ENCODE peak calls at places on chromosomes 11 and 22, in nine cellular contexts. L, I, S, C, E, Y, F, U and R are unnamed samples.
A peak's percentile ranks its signal among the peaks of the same experiment; 100 is the strongest.

GRCh38 chr22:23774114-23774921 is 1.7 kb downstream of the MMP11 start:
- DNase-seq in L (no peak), I (no peak), S (no peak), C (no peak), E (no peak), Y (no peak), F (no peak), U (no peak), R (no peak)

GRCh38 chr22:28817919-28818859 is 17.8 kb upstream of the XBP1 start:
- DNase-seq in L (no peak), I (no peak), S (no peak), C (peak; percentile 67), E (no peak), Y (peak; percentile 59), F (no peak), U (no peak), R (no peak)

GRCh38 chr11:118223992-118224391 is 819 bp downstream of the JAML start:
- DNase-seq in L (no peak), I (no peak), S (no peak), C (no peak), E (no peak), Y (no peak), F (no peak), U (no peak), R (no peak)

GRCh38 chr11:134742228-134742612 is 330.2 kb upstream of the B3GAT1 start:
- DNase-seq in L (no peak), I (no peak), S (no peak), C (no peak), E (peak; percentile 63), Y (no peak), F (no peak), U (no peak), R (no peak)

GRCh38 chr11:114064216-114064615 is 4.7 kb downstream of the ZBTB16 start:
- DNase-seq in L (no peak), I (no peak), S (no peak), C (no peak), E (no peak), Y (peak; percentile 69), F (no peak), U (no peak), R (no peak)

GRCh38 chr22:36816635-36817428 is at the start of gene PVALB:
- DNase-seq in L (no peak), I (no peak), S (no peak), C (peak; percentile 40), E (peak; percentile 13), Y (no peak), F (no peak), U (peak; percentile 65), R (no peak)

GRCh38 chr11:119056397-119056999 is 507 bp downstream of the HYOU1 start:
- DNase-seq in L (no peak), I (peak; percentile 50), S (peak; percentile 48), C (peak; percentile 75), E (peak; percentile 3), Y (peak; percentile 50), F (no peak), U (peak; percentile 61), R (no peak)

GRCh38 chr11:74577624-74578396 is 14.6 kb upstream of the POLD3 start:
- DNase-seq in L (no peak), I (no peak), S (no peak), C (no peak), E (peak; percentile 18), Y (no peak), F (no peak), U (no peak), R (no peak)

GRCh38 chr11:2911088-2912037 is 17.9 kb downstream of the PHLDA2 start:
- DNase-seq in L (no peak), I (no peak), S (no peak), C (peak; percentile 71), E (no peak), Y (no peak), F (no peak), U (no peak), R (no peak)

GRCh38 chr11:33884035-33884434 is 7.8 kb downstream of the LMO2 start:
- DNase-seq in L (no peak), I (no peak), S (no peak), C (no peak), E (no peak), Y (no peak), F (no peak), U (no peak), R (no peak)

GRCh38 chr11:102793677-102794290 is 4.2 kb downstream of the MMP1 start:
- DNase-seq in L (no peak), I (no peak), S (no peak), C (peak; percentile 24), E (no peak), Y (no peak), F (no peak), U (no peak), R (no peak)

GRCh38 chr11:126607374-126607773 is 251.9 kb downstream of the ST3GAL4 start:
- DNase-seq in L (no peak), I (no peak), S (no peak), C (peak; percentile 52), E (peak; percentile 66), Y (peak; percentile 69), F (peak; percentile 31), U (peak; percentile 82), R (no peak)

DNA sequence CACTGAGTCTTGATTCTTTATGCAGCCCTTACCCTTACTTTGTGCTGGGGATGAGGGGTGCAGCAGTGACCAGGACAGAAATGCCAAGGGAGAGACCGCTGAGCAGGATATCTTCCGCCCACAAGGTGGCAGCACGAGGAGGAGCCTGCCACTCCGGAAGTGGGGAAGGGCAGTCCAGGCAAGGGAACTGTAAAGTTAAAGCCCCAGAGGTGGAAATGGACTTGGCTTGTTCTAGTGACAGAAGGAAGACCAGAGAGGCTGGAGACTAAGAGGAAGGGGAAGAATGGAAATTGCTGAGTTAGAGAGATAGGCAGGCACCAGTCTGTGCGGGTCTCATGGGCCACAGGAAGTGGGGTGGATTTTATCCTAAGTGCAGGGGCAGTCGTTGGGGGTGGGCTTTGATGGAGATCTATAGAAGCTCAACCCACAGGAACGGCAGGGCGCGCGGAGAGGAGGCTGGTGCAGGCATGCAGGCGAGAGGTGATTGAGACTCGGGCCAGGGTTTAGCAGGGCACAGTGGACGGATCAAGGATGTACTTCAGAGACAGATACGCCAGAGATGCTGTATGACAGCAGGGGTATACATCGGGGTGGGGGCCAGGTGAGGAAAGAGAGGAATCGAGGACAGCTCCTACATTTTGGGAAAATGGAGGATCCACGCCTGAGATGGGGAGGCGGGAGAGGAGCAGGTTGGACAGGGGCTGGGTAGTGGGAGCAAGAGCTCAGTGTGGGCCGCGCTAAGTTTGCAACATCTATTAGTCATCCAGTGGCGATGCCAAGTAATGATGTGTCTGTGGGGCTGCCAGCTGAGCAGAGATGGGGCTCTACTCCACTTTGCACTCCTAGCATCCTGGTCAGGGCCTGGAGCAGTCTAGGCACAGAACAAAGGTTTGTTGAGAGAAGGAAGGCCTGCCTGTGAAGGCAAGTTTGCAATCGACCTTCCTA is 3.3 kb upstream of the GRK2 start:
- DNase-seq in L (peak; percentile 40), I (peak; percentile 71), S (peak; percentile 64), C (peak; percentile 90), E (peak; percentile 76), Y (peak; percentile 83), F (peak; percentile 39), U (peak; percentile 83), R (peak; percentile 70)
- H3K4me3 ChIP-seq in L (peak overlapping the region; percentile 9), I (no peak overlapping the region), S (peak overlapping the region; percentile 53), C (no peak overlapping the region), E (no peak overlapping the region), Y (no peak overlapping the region), F (no peak overlapping the region), U (no peak overlapping the region), R (no peak overlapping the region)

GRCh38 chr22:42383851-42384417 is 48.3 kb downstream of the NFAM1 start:
- DNase-seq in L (no peak), I (no peak), S (no peak), C (no peak), E (no peak), Y (no peak), F (no peak), U (no peak), R (no peak)
- H3K36me3 ChIP-seq in L (no peaks in the 10 kb centered on the region), I (no peaks in the 10 kb centered on the region), S (no peaks in the 10 kb centered on the region), C (no peaks in the 10 kb centered on the region), E (no peaks in the 10 kb centered on the region), Y (no peaks in the 10 kb centered on the region), F (no peaks in the 10 kb centered on the region), U (no peaks in the 10 kb centered on the region), R (no peaks in the 10 kb centered on the region)

GRCh38 chr11:12091957-12092558 is 18.3 kb upstream of the MICAL2 start:
- DNase-seq in L (no peak), I (no peak), S (no peak), C (no peak), E (no peak), Y (no peak), F (no peak), U (peak; percentile 30), R (no peak)
- H3K4me1 ChIP-seq in L (peaks cover 37% of the 10 kb centered on the region), I (peaks cover 40% of the 10 kb centered on the region), S (peaks cover 27% of the 10 kb centered on the region), C (peaks cover 65% of the 10 kb centered on the region), E (peaks cover 21% of the 10 kb centered on the region), Y (no peaks in the 10 kb centered on the region), F (peaks cover 51% of the 10 kb centered on the region), U (peaks cover 27% of the 10 kb centered on the region), R (peaks cover 39% of the 10 kb centered on the region)

GRCh38 chr22:25417792-25418191 is 146.7 kb upstream of the GRK3 start:
- DNase-seq in L (no peak), I (no peak), S (no peak), C (no peak), E (no peak), Y (no peak), F (no peak), U (no peak), R (no peak)

GRCh38 chr22:25419247-25420113 is 145.0 kb upstream of the GRK3 start:
- DNase-seq in L (no peak), I (no peak), S (no peak), C (peak; percentile 46), E (peak; percentile 47), Y (no peak), F (no peak), U (no peak), R (no peak)

GRCh38 chr22:25420925-25421904 is 143.3 kb upstream of the GRK3 start:
- DNase-seq in L (no peak), I (no peak), S (no peak), C (peak; percentile 66), E (no peak), Y (no peak), F (no peak), U (peak; percentile 69), R (no peak)

DNA sequence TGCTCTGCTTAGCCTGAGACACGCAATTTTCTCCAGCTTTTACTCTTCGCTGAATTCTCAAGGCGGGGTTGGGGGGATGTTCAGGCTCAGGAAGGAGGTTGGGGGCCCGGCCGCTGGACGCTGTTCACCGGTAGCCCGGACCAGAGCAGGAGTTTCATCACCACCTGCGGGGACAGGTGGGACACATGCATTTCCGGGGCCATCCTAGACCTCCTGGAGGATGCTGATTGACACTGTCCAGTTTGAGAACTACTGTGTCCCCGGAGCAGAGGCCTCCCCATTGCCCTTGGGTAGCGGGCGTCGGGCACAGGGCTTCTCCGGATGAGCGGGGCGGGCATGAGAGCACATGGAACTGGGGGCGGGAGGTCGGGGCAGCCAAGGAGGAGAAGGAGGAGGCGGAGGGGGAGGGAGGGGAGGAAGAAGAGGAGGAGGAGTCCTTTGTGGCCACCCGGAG is 144.0 kb upstream of the GRK3 start:
- DNase-seq in L (no peak), I (no peak), S (no peak), C (peak; percentile 42), E (no peak), Y (no peak), F (no peak), U (no peak), R (no peak)
- H3K4me3 ChIP-seq in L (peak overlapping the region; percentile 59), I (no peak overlapping the region), S (no peak overlapping the region), C (no peak overlapping the region), E (no peak overlapping the region), Y (no peak overlapping the region), F (no peak overlapping the region), U (peak overlapping the region; percentile 74), R (peak overlapping the region; percentile 11)